ENCODE peak calls at places on chromosomes 4 and X, in seven cellular contexts. One of them, this sample, is unnamed.

GRCh38 chr4:147550626-147551250 is 66.5 kb upstream of the TMEM184C start:
- DNase-seq in H1: no peak
- DNase-seq in HepG2: no peak
- DNase-seq in K562: no peak
- DNase-seq in GM12892: peak
- DNase-seq in GM12878: peak
- DNase-seq in SK-N-SH: no peak
- DNase-seq in this sample: peak

GRCh38 chr4:38170800-38171199 is 210.6 kb downstream of the PTTG2 start:
- DNase-seq in GM12878: no peak
- DNase-seq in K562: no peak
- DNase-seq in SK-N-SH: no peak
- DNase-seq in HepG2: no peak
- DNase-seq in GM12892: no peak
- DNase-seq in H1: no peak
- DNase-seq in this sample: no peak

GRCh38 chrX:136271300-136271699 is 20.1 kb upstream of the MAP7D3 start:
- DNase-seq in HepG2: no peak
- DNase-seq in K562: no peak
- DNase-seq in GM12878: no peak
- DNase-seq in GM12892: no peak
- DNase-seq in H1: no peak
- DNase-seq in SK-N-SH: no peak
- DNase-seq in this sample: no peak

GRCh38 chrX:37912286-37912685 is 64.9 kb upstream of the DYNLT3 start:
- DNase-seq in SK-N-SH: no peak
- DNase-seq in K562: no peak
- DNase-seq in GM12892: no peak
- DNase-seq in GM12878: no peak
- DNase-seq in HepG2: no peak
- DNase-seq in H1: no peak
- DNase-seq in this sample: no peak

GRCh38 chrX:136725446-136726104 is 55.2 kb downstream of the ARHGEF6 start:
- DNase-seq in H1: no peak
- DNase-seq in SK-N-SH: no peak
- DNase-seq in K562: no peak
- DNase-seq in GM12892: no peak
- DNase-seq in HepG2: no peak
- DNase-seq in GM12878: no peak
- DNase-seq in this sample: no peak

GRCh38 chrX:78123190-78123589 is 16.3 kb downstream of the TAF9B start:
- DNase-seq in GM12892: no peak
- DNase-seq in HepG2: no peak
- DNase-seq in K562: no peak
- DNase-seq in SK-N-SH: no peak
- DNase-seq in GM12878: no peak
- DNase-seq in H1: no peak
- DNase-seq in this sample: no peak

GRCh38 chr4:158131037-158131436 is 41.8 kb downstream of the GASK1B start:
- DNase-seq in GM12878: no peak
- DNase-seq in K562: no peak
- DNase-seq in SK-N-SH: no peak
- DNase-seq in H1: no peak
- DNase-seq in HepG2: no peak
- DNase-seq in GM12892: no peak
- DNase-seq in this sample: no peak

GRCh38 chrX:2784026-2784425 is 32.2 kb downstream of the XG start:
- DNase-seq in GM12892: no peak
- DNase-seq in H1: no peak
- DNase-seq in SK-N-SH: no peak
- DNase-seq in GM12878: no peak
- DNase-seq in K562: no peak
- DNase-seq in HepG2: no peak
- DNase-seq in this sample: no peak

GRCh38 chrX:44935640-44936039 is 62.7 kb downstream of the KDM6A start:
- DNase-seq in HepG2: no peak
- DNase-seq in H1: no peak
- DNase-seq in GM12878: no peak
- DNase-seq in SK-N-SH: no peak
- DNase-seq in GM12892: no peak
- DNase-seq in K562: no peak
- DNase-seq in this sample: no peak

GRCh38 chr4:95506264-95506663 is 42.5 kb downstream of the UNC5C start:
- DNase-seq in GM12892: no peak
- DNase-seq in GM12878: no peak
- DNase-seq in SK-N-SH: no peak
- DNase-seq in K562: no peak
- DNase-seq in HepG2: no peak
- DNase-seq in H1: no peak
- DNase-seq in this sample: no peak
- TF ChIP-seq TAF1 in GM12892: no peak
- TF ChIP-seq TAF1 in GM12878: no peak
- TF ChIP-seq TAF1 in SK-N-SH: no peak
- TF ChIP-seq TAF1 in K562: no peak
- TF ChIP-seq TAF1 in HepG2: no peak
- TF ChIP-seq TAF1 in H1: no peak
- TF ChIP-seq TAF1 in this sample: no peak

GRCh38 chr4:130210871-130211270 is 1114.9 kb downstream of the C4orf33 start:
- DNase-seq in H1: no peak
- DNase-seq in GM12892: no peak
- DNase-seq in K562: no peak
- DNase-seq in HepG2: no peak
- DNase-seq in SK-N-SH: no peak
- DNase-seq in GM12878: no peak
- DNase-seq in this sample: no peak
- TF ChIP-seq TAF1 in H1: no peak
- TF ChIP-seq TAF1 in GM12892: no peak
- TF ChIP-seq TAF1 in K562: no peak
- TF ChIP-seq TAF1 in HepG2: no peak
- TF ChIP-seq TAF1 in SK-N-SH: no peak
- TF ChIP-seq TAF1 in GM12878: no peak
- TF ChIP-seq TAF1 in this sample: no peak

GRCh38 chr4:77199701-77200100 is 42.7 kb downstream of the CCNG2 start:
- DNase-seq in GM12892: no peak
- DNase-seq in K562: no peak
- DNase-seq in SK-N-SH: no peak
- DNase-seq in GM12878: no peak
- DNase-seq in HepG2: no peak
- DNase-seq in H1: no peak
- DNase-seq in this sample: no peak

GRCh38 chr4:77202491-77202890 is 45.5 kb downstream of the CCNG2 start:
- DNase-seq in SK-N-SH: no peak
- DNase-seq in GM12892: no peak
- DNase-seq in HepG2: no peak
- DNase-seq in K562: no peak
- DNase-seq in H1: no peak
- DNase-seq in GM12878: no peak
- DNase-seq in this sample: no peak

GRCh38 chr4:77201343-77201742 is 44.3 kb downstream of the CCNG2 start:
- DNase-seq in GM12892: no peak
- DNase-seq in HepG2: no peak
- DNase-seq in K562: no peak
- DNase-seq in SK-N-SH: no peak
- DNase-seq in GM12878: no peak
- DNase-seq in H1: no peak
- DNase-seq in this sample: no peak

GRCh38 chr4:77201857-77202256 is 44.9 kb downstream of the CCNG2 start:
- DNase-seq in K562: no peak
- DNase-seq in GM12892: no peak
- DNase-seq in H1: no peak
- DNase-seq in HepG2: no peak
- DNase-seq in GM12878: no peak
- DNase-seq in SK-N-SH: no peak
- DNase-seq in this sample: no peak

GRCh38 chr4:77203380-77204197 is 46.6 kb downstream of the CCNG2 start:
- DNase-seq in GM12892: peak
- DNase-seq in H1: peak
- DNase-seq in SK-N-SH: peak
- DNase-seq in K562: peak
- DNase-seq in GM12878: peak
- DNase-seq in HepG2: peak
- DNase-seq in this sample: peak
- TF ChIP-seq TAF1 in GM12892: no peak
- TF ChIP-seq TAF1 in H1: no peak
- TF ChIP-seq TAF1 in SK-N-SH: no peak
- TF ChIP-seq TAF1 in K562: no peak
- TF ChIP-seq TAF1 in GM12878: no peak
- TF ChIP-seq TAF1 in HepG2: no peak
- TF ChIP-seq TAF1 in this sample: no peak

GRCh38 chr4:40521957-40522356 is 107.7 kb downstream of the RBM47 start:
- DNase-seq in GM12892: no peak
- DNase-seq in HepG2: no peak
- DNase-seq in GM12878: no peak
- DNase-seq in SK-N-SH: no peak
- DNase-seq in K562: no peak
- DNase-seq in H1: no peak
- DNase-seq in this sample: no peak
- TF ChIP-seq TAF1 in GM12892: no peak
- TF ChIP-seq TAF1 in HepG2: no peak
- TF ChIP-seq TAF1 in GM12878: no peak
- TF ChIP-seq TAF1 in SK-N-SH: no peak
- TF ChIP-seq TAF1 in K562: no peak
- TF ChIP-seq TAF1 in H1: no peak
- TF ChIP-seq TAF1 in this sample: no peak